ENCODE peak calls at places on chromosomes 1 and 21, in six cellular contexts. M, B, N, F, R and K are unnamed samples.

GRCh38 chr1:164858233-164858632 is 299.2 kb downstream of the PBX1 start:
- DNase-seq in N (peak), F (no peak), R (no peak), B (peak), M (no peak), K (peak)

GRCh38 chr1:30524840-30525617 is 198.4 kb downstream of the MATN1 start:
- DNase-seq in B (peak), N (no peak), M (no peak), F (peak), R (no peak), K (no peak)

GRCh38 chr1:1899967-1900327 is 9.1 kb upstream of the GNB1 start:
- DNase-seq in B (no peak), F (no peak), N (no peak), M (no peak), R (no peak), K (no peak)

GRCh38 chr1:66723985-66724384 is 28.3 kb upstream of the DYNLT5 start:
- DNase-seq in N (no peak), B (no peak), R (no peak), F (peak), M (no peak), K (no peak)

GRCh38 chr1:81701071-81701470 is 99.7 kb upstream of the ADGRL2 start:
- DNase-seq in R (no peak), M (no peak), B (no peak), F (no peak), N (no peak), K (no peak)

GRCh38 chr1:234619071-234619480 is 9.1 kb upstream of the IRF2BP2 start:
- DNase-seq in R (no peak), F (no peak), N (no peak), M (no peak), B (no peak), K (no peak)

GRCh38 chr1:92708368-92708950 is 76.4 kb downstream of the EVI5 start:
- DNase-seq in F (no peak), M (no peak), B (no peak), R (no peak), N (no peak), K (no peak)

GRCh38 chr1:196875935-196876334 is 11.9 kb upstream of the CFHR4 start:
- DNase-seq in M (no peak), R (no peak), N (no peak), F (no peak), B (peak), K (no peak)

GRCh38 chr1:223077434-223077833 is 65.6 kb downstream of the TLR5 start:
- DNase-seq in N (no peak), R (no peak), F (no peak), M (no peak), B (no peak), K (no peak)

GRCh38 chr1:69290266-69290665 is 277.5 kb upstream of the LRRC7 start:
- DNase-seq in M (no peak), N (no peak), R (no peak), B (no peak), F (no peak), K (no peak)

GRCh38 chr1:15680131-15680530 is 4.0 kb upstream of the PLEKHM2 start:
- DNase-seq in N (no peak), M (no peak), R (no peak), B (no peak), F (peak), K (no peak)

GRCh38 chr1:186374313-186375151 is 521 bp downstream of the TPR start:
- DNase-seq in R (no peak), M (peak), F (peak), N (peak), B (peak), K (no peak)

GRCh38 chr21:42147386-42148020 is 71.4 kb upstream of the ABCG1 start:
- DNase-seq in F (no peak), B (no peak), R (no peak), M (no peak), N (no peak), K (no peak)

GRCh38 chr1:202101182-202101581 is 21.5 kb upstream of the GPR37L1 start:
- DNase-seq in R (peak), N (no peak), F (no peak), M (peak), B (no peak), K (peak)

GRCh38 chr1:43834280-43835140 is 99.1 kb upstream of the ARTN start:
- DNase-seq in F (no peak), M (no peak), R (no peak), B (no peak), N (no peak), K (no peak)

GRCh38 chr1:147822292-147822691 is 61.9 kb upstream of the GJA5 start:
- DNase-seq in F (no peak), M (no peak), N (no peak), R (no peak), B (no peak), K (no peak)

GRCh38 chr1:180778782-180779398 is 133.8 kb upstream of the KIAA1614 start:
- DNase-seq in R (no peak), F (no peak), B (peak), M (peak), N (no peak), K (peak)

GRCh38 chr1:98368995-98369394 is 292.5 kb upstream of the SNX7 start:
- DNase-seq in R (no peak), M (no peak), F (no peak), B (peak), N (no peak), K (no peak)

GRCh38 chr1:160768295-160768657 is 27.7 kb upstream of the LY9 start:
- DNase-seq in B (peak), M (no peak), N (no peak), R (no peak), F (no peak), K (peak)

GRCh38 chr1:107689157-107689556 is 275.8 kb downstream of the VAV3 start:
- DNase-seq in B (peak), N (peak), M (no peak), F (peak), R (no peak), K (peak)

GRCh38 chr1:72636636-72637035 is 354.3 kb upstream of the NEGR1 start:
- DNase-seq in N (no peak), F (no peak), R (no peak), M (no peak), B (no peak), K (peak)

GRCh38 chr1:168920456-168921094 is 185.9 kb upstream of the ATP1B1 start:
- DNase-seq in R (no peak), N (peak), F (peak), M (no peak), B (no peak), K (no peak)

GRCh38 chr1:240027059-240027462 is 64.6 kb upstream of the FMN2 start:
- DNase-seq in M (peak), B (peak), N (no peak), F (peak), R (peak), K (peak)

GRCh38 chr1:178263341-178263740 is 169.4 kb downstream of the RASAL2 start:
- DNase-seq in F (no peak), M (no peak), R (no peak), B (no peak), N (no peak), K (no peak)

GRCh38 chr1:243396876-243397275 is 141.0 kb downstream of the SDCCAG8 start:
- DNase-seq in F (no peak), N (no peak), M (no peak), R (no peak), B (no peak), K (no peak)

GRCh38 chr21:21383126-21383525 is 384.9 kb downstream of the NCAM2 start:
- DNase-seq in B (no peak), N (no peak), F (no peak), R (no peak), M (no peak), K (no peak)

GRCh38 chr1:216425577-216425976 is 2.3 kb upstream of the USH2A start:
- DNase-seq in F (no peak), N (no peak), M (no peak), R (no peak), B (no peak), K (peak)

GRCh38 chr1:27935721-27936120 is 921 bp downstream of the SMPDL3B start:
- DNase-seq in N (no peak), F (no peak), R (no peak), M (no peak), B (no peak), K (no peak)

GRCh38 chr1:155079487-155080249 is 1.0 kb downstream of the EFNA3 start:
- DNase-seq in F (no peak), B (peak), N (no peak), M (no peak), R (no peak), K (no peak)